ENCODE peak calls at places on chromosomes 2 and 18, in six cellular contexts. One of them, this sample, is unnamed.

GRCh38 chr2:212249451-212249850 is 289.2 kb downstream of the ERBB4 start:
- DNase-seq in activated T-helper 1 cell treated with anti-CD3 and anti-CD28 coated beads, Interleukin-12 subunit alpha, Interleukin-12 subunit beta, Interleukin-2, Interleukin-4 antibody, amounts not matched to agents 30 ng/mL and 10 ng/mL and 1 ng/mL, durations not matched to agents 14 hours and 24 hours and 36 hours: no peak
- DNase-seq in activated CD8-positive, alpha-beta T cell treated with anti-CD3 and anti-CD28 coated beads for 36 hours: no peak
- DNase-seq in ACHN: peak
- DNase-seq in HT1080: no peak
- DNase-seq in stimulated activated CD8-positive, alpha-beta memory T cell treated with anti-CD3 and anti-CD28 coated beads, Interleukin-15, amount 100 ng/mL, for 48 hours: no peak
- DNase-seq in this sample: no peak

GRCh38 chr2:75790790-75791467 is 80.2 kb upstream of the GCFC2 start:
- DNase-seq in activated T-helper 1 cell treated with anti-CD3 and anti-CD28 coated beads, Interleukin-12 subunit alpha, Interleukin-12 subunit beta, Interleukin-2, Interleukin-4 antibody, amounts not matched to agents 30 ng/mL and 10 ng/mL and 1 ng/mL, durations not matched to agents 14 hours and 24 hours and 36 hours: no peak
- DNase-seq in activated CD8-positive, alpha-beta T cell treated with anti-CD3 and anti-CD28 coated beads for 36 hours: no peak
- DNase-seq in ACHN: no peak
- DNase-seq in HT1080: no peak
- DNase-seq in stimulated activated CD8-positive, alpha-beta memory T cell treated with anti-CD3 and anti-CD28 coated beads, Interleukin-15, amount 100 ng/mL, for 48 hours: no peak
- DNase-seq in this sample: no peak

GRCh38 chr18:78627546-78628315 is 351.9 kb upstream of the SALL3 start:
- DNase-seq in activated T-helper 1 cell treated with anti-CD3 and anti-CD28 coated beads, Interleukin-12 subunit alpha, Interleukin-12 subunit beta, Interleukin-2, Interleukin-4 antibody, amounts not matched to agents 30 ng/mL and 10 ng/mL and 1 ng/mL, durations not matched to agents 14 hours and 24 hours and 36 hours: no peak
- DNase-seq in activated CD8-positive, alpha-beta T cell treated with anti-CD3 and anti-CD28 coated beads for 36 hours: no peak
- DNase-seq in ACHN: no peak
- DNase-seq in HT1080: no peak
- DNase-seq in stimulated activated CD8-positive, alpha-beta memory T cell treated with anti-CD3 and anti-CD28 coated beads, Interleukin-15, amount 100 ng/mL, for 48 hours: no peak
- DNase-seq in this sample: peak

GRCh38 chr2:33412920-33413319 is 63.5 kb upstream of the RASGRP3 start:
- DNase-seq in activated T-helper 1 cell treated with anti-CD3 and anti-CD28 coated beads, Interleukin-12 subunit alpha, Interleukin-12 subunit beta, Interleukin-2, Interleukin-4 antibody, amounts not matched to agents 30 ng/mL and 10 ng/mL and 1 ng/mL, durations not matched to agents 14 hours and 24 hours and 36 hours: no peak
- DNase-seq in activated CD8-positive, alpha-beta T cell treated with anti-CD3 and anti-CD28 coated beads for 36 hours: no peak
- DNase-seq in ACHN: peak
- DNase-seq in HT1080: peak
- DNase-seq in stimulated activated CD8-positive, alpha-beta memory T cell treated with anti-CD3 and anti-CD28 coated beads, Interleukin-15, amount 100 ng/mL, for 48 hours: no peak
- DNase-seq in this sample: no peak

GRCh38 chr2:224650815-224651439 is 65.2 kb downstream of the CCDC195 start:
- DNase-seq in activated T-helper 1 cell treated with anti-CD3 and anti-CD28 coated beads, Interleukin-12 subunit alpha, Interleukin-12 subunit beta, Interleukin-2, Interleukin-4 antibody, amounts not matched to agents 30 ng/mL and 10 ng/mL and 1 ng/mL, durations not matched to agents 14 hours and 24 hours and 36 hours: no peak
- DNase-seq in activated CD8-positive, alpha-beta T cell treated with anti-CD3 and anti-CD28 coated beads for 36 hours: no peak
- DNase-seq in ACHN: peak
- DNase-seq in HT1080: peak
- DNase-seq in stimulated activated CD8-positive, alpha-beta memory T cell treated with anti-CD3 and anti-CD28 coated beads, Interleukin-15, amount 100 ng/mL, for 48 hours: no peak
- DNase-seq in this sample: no peak

GRCh38 chr2:127043367-127044164 is 63.4 kb downstream of the BIN1 start:
- DNase-seq in activated T-helper 1 cell treated with anti-CD3 and anti-CD28 coated beads, Interleukin-12 subunit alpha, Interleukin-12 subunit beta, Interleukin-2, Interleukin-4 antibody, amounts not matched to agents 30 ng/mL and 10 ng/mL and 1 ng/mL, durations not matched to agents 14 hours and 24 hours and 36 hours: no peak
- DNase-seq in activated CD8-positive, alpha-beta T cell treated with anti-CD3 and anti-CD28 coated beads for 36 hours: no peak
- DNase-seq in ACHN: no peak
- DNase-seq in HT1080: no peak
- DNase-seq in stimulated activated CD8-positive, alpha-beta memory T cell treated with anti-CD3 and anti-CD28 coated beads, Interleukin-15, amount 100 ng/mL, for 48 hours: no peak
- DNase-seq in this sample: peak

GRCh38 chr2:219684721-219685689 is 57.6 kb downstream of the SLC4A3 start:
- DNase-seq in activated T-helper 1 cell treated with anti-CD3 and anti-CD28 coated beads, Interleukin-12 subunit alpha, Interleukin-12 subunit beta, Interleukin-2, Interleukin-4 antibody, amounts not matched to agents 30 ng/mL and 10 ng/mL and 1 ng/mL, durations not matched to agents 14 hours and 24 hours and 36 hours: no peak
- DNase-seq in activated CD8-positive, alpha-beta T cell treated with anti-CD3 and anti-CD28 coated beads for 36 hours: peak
- DNase-seq in ACHN: peak
- DNase-seq in HT1080: peak
- DNase-seq in stimulated activated CD8-positive, alpha-beta memory T cell treated with anti-CD3 and anti-CD28 coated beads, Interleukin-15, amount 100 ng/mL, for 48 hours: peak
- DNase-seq in this sample: peak

GRCh38 chr18:37247499-37248161 is 318.0 kb downstream of the CELF4 start:
- DNase-seq in activated T-helper 1 cell treated with anti-CD3 and anti-CD28 coated beads, Interleukin-12 subunit alpha, Interleukin-12 subunit beta, Interleukin-2, Interleukin-4 antibody, amounts not matched to agents 30 ng/mL and 10 ng/mL and 1 ng/mL, durations not matched to agents 14 hours and 24 hours and 36 hours: no peak
- DNase-seq in activated CD8-positive, alpha-beta T cell treated with anti-CD3 and anti-CD28 coated beads for 36 hours: no peak
- DNase-seq in ACHN: no peak
- DNase-seq in HT1080: no peak
- DNase-seq in stimulated activated CD8-positive, alpha-beta memory T cell treated with anti-CD3 and anti-CD28 coated beads, Interleukin-15, amount 100 ng/mL, for 48 hours: no peak
- DNase-seq in this sample: no peak

GRCh38 chr2:186695081-186695756 is 1.4 kb downstream of the FAM171B start:
- DNase-seq in activated T-helper 1 cell treated with anti-CD3 and anti-CD28 coated beads, Interleukin-12 subunit alpha, Interleukin-12 subunit beta, Interleukin-2, Interleukin-4 antibody, amounts not matched to agents 30 ng/mL and 10 ng/mL and 1 ng/mL, durations not matched to agents 14 hours and 24 hours and 36 hours: no peak
- DNase-seq in activated CD8-positive, alpha-beta T cell treated with anti-CD3 and anti-CD28 coated beads for 36 hours: no peak
- DNase-seq in ACHN: peak
- DNase-seq in HT1080: peak
- DNase-seq in stimulated activated CD8-positive, alpha-beta memory T cell treated with anti-CD3 and anti-CD28 coated beads, Interleukin-15, amount 100 ng/mL, for 48 hours: no peak
- DNase-seq in this sample: no peak

GRCh38 chr2:73290049-73290839 is 3.1 kb downstream of the EGR4 start:
- DNase-seq in activated T-helper 1 cell treated with anti-CD3 and anti-CD28 coated beads, Interleukin-12 subunit alpha, Interleukin-12 subunit beta, Interleukin-2, Interleukin-4 antibody, amounts not matched to agents 30 ng/mL and 10 ng/mL and 1 ng/mL, durations not matched to agents 14 hours and 24 hours and 36 hours: no peak
- DNase-seq in activated CD8-positive, alpha-beta T cell treated with anti-CD3 and anti-CD28 coated beads for 36 hours: peak
- DNase-seq in ACHN: peak
- DNase-seq in HT1080: peak
- DNase-seq in stimulated activated CD8-positive, alpha-beta memory T cell treated with anti-CD3 and anti-CD28 coated beads, Interleukin-15, amount 100 ng/mL, for 48 hours: no peak
- DNase-seq in this sample: no peak

GRCh38 chr2:176167398-176167797 is 10.3 kb downstream of the HOXD3 start:
- DNase-seq in activated T-helper 1 cell treated with anti-CD3 and anti-CD28 coated beads, Interleukin-12 subunit alpha, Interleukin-12 subunit beta, Interleukin-2, Interleukin-4 antibody, amounts not matched to agents 30 ng/mL and 10 ng/mL and 1 ng/mL, durations not matched to agents 14 hours and 24 hours and 36 hours: no peak
- DNase-seq in activated CD8-positive, alpha-beta T cell treated with anti-CD3 and anti-CD28 coated beads for 36 hours: no peak
- DNase-seq in ACHN: no peak
- DNase-seq in HT1080: no peak
- DNase-seq in stimulated activated CD8-positive, alpha-beta memory T cell treated with anti-CD3 and anti-CD28 coated beads, Interleukin-15, amount 100 ng/mL, for 48 hours: no peak
- DNase-seq in this sample: no peak

GRCh38 chr2:44839370-44839769 is 102.1 kb upstream of the SIX3 start:
- DNase-seq in activated T-helper 1 cell treated with anti-CD3 and anti-CD28 coated beads, Interleukin-12 subunit alpha, Interleukin-12 subunit beta, Interleukin-2, Interleukin-4 antibody, amounts not matched to agents 30 ng/mL and 10 ng/mL and 1 ng/mL, durations not matched to agents 14 hours and 24 hours and 36 hours: no peak
- DNase-seq in activated CD8-positive, alpha-beta T cell treated with anti-CD3 and anti-CD28 coated beads for 36 hours: no peak
- DNase-seq in ACHN: no peak
- DNase-seq in HT1080: no peak
- DNase-seq in stimulated activated CD8-positive, alpha-beta memory T cell treated with anti-CD3 and anti-CD28 coated beads, Interleukin-15, amount 100 ng/mL, for 48 hours: no peak
- DNase-seq in this sample: no peak

GRCh38 chr2:54666131-54666637 is 57.3 kb upstream of the EML6 start:
- DNase-seq in activated T-helper 1 cell treated with anti-CD3 and anti-CD28 coated beads, Interleukin-12 subunit alpha, Interleukin-12 subunit beta, Interleukin-2, Interleukin-4 antibody, amounts not matched to agents 30 ng/mL and 10 ng/mL and 1 ng/mL, durations not matched to agents 14 hours and 24 hours and 36 hours: no peak
- DNase-seq in activated CD8-positive, alpha-beta T cell treated with anti-CD3 and anti-CD28 coated beads for 36 hours: no peak
- DNase-seq in ACHN: no peak
- DNase-seq in HT1080: peak
- DNase-seq in stimulated activated CD8-positive, alpha-beta memory T cell treated with anti-CD3 and anti-CD28 coated beads, Interleukin-15, amount 100 ng/mL, for 48 hours: no peak
- DNase-seq in this sample: peak

GRCh38 chr2:40317047-40317446 is 134.8 kb downstream of the SLC8A1 start:
- DNase-seq in activated T-helper 1 cell treated with anti-CD3 and anti-CD28 coated beads, Interleukin-12 subunit alpha, Interleukin-12 subunit beta, Interleukin-2, Interleukin-4 antibody, amounts not matched to agents 30 ng/mL and 10 ng/mL and 1 ng/mL, durations not matched to agents 14 hours and 24 hours and 36 hours: no peak
- DNase-seq in activated CD8-positive, alpha-beta T cell treated with anti-CD3 and anti-CD28 coated beads for 36 hours: no peak
- DNase-seq in ACHN: no peak
- DNase-seq in HT1080: no peak
- DNase-seq in stimulated activated CD8-positive, alpha-beta memory T cell treated with anti-CD3 and anti-CD28 coated beads, Interleukin-15, amount 100 ng/mL, for 48 hours: no peak
- DNase-seq in this sample: no peak

GRCh38 chr2:233803994-233804393 is 25.9 kb downstream of the MROH2A start:
- DNase-seq in activated T-helper 1 cell treated with anti-CD3 and anti-CD28 coated beads, Interleukin-12 subunit alpha, Interleukin-12 subunit beta, Interleukin-2, Interleukin-4 antibody, amounts not matched to agents 30 ng/mL and 10 ng/mL and 1 ng/mL, durations not matched to agents 14 hours and 24 hours and 36 hours: no peak
- DNase-seq in activated CD8-positive, alpha-beta T cell treated with anti-CD3 and anti-CD28 coated beads for 36 hours: no peak
- DNase-seq in ACHN: no peak
- DNase-seq in HT1080: no peak
- DNase-seq in stimulated activated CD8-positive, alpha-beta memory T cell treated with anti-CD3 and anti-CD28 coated beads, Interleukin-15, amount 100 ng/mL, for 48 hours: no peak
- DNase-seq in this sample: peak

This sample was measured in sigmoid colon.